ENCODE peak calls at places on chromosomes 12 and 14, in seven cellular contexts. N is GM12865; P is body of pancreas; Y is KG1; X is stimulated activated CD4-positive, alpha-beta T cell treated with anti-CD3 and anti-CD28 coated beads, Interleukin-4, amount 100 ng/mL, for 4 hours; S is amniotic stem cell; B is CD4-positive, CD25-positive, alpha-beta regulatory T cell. O is an unnamed sample.

GRCh38 chr12:64669270-64669842 is 59.1 kb downstream of the RASSF3 start:
- DNase-seq in N (peak; percentile 88), P (peak; percentile 45), Y (no peak), X (no peak), S (no peak), B (peak; percentile 46), O (peak; percentile 59)

GRCh38 chr12:21780786-21781185 is 6.3 kb upstream of the KCNJ8 start:
- DNase-seq in N (no peak), P (no peak), Y (no peak), X (no peak), S (no peak), B (no peak), O (no peak)

GRCh38 chr14:79044894-79045624 is 874.9 kb downstream of the NRXN3 start:
- DNase-seq in N (no peak), P (peak; percentile 17), Y (no peak), X (no peak), S (peak; percentile 4), B (no peak), O (no peak)

GRCh38 chr14:68824207-68824516 is 31.3 kb upstream of the ZFP36L1 start:
- DNase-seq in N (no peak), P (no peak), Y (no peak), X (no peak), S (no peak), B (no peak), O (no peak)

GRCh38 chr12:24444634-24445033 is 495.2 kb upstream of the SOX5 start:
- DNase-seq in N (no peak), P (no peak), Y (no peak), X (no peak), S (no peak), B (no peak), O (no peak)

GRCh38 chr12:3131129-3131528 is 54.0 kb downstream of the TSPAN9 start:
- DNase-seq in N (no peak), P (no peak), Y (no peak), X (no peak), S (no peak), B (no peak), O (no peak)

GRCh38 chr12:32002848-32003493 is 43.8 kb downstream of the RESF1 start:
- DNase-seq in N (no peak), P (no peak), Y (no peak), X (no peak), S (no peak), B (no peak), O (no peak)

GRCh38 chr14:55577229-55577628 is 2.8 kb upstream of the KTN1 start:
- DNase-seq in N (peak; percentile 22), P (no peak), Y (no peak), X (no peak), S (no peak), B (no peak), O (no peak)

GRCh38 chr12:26648584-26648983 is 184.4 kb downstream of the ITPR2 start:
- DNase-seq in N (no peak), P (no peak), Y (no peak), X (no peak), S (peak; percentile 79), B (no peak), O (no peak)

GRCh38 chr12:47080725-47081502 is 1.2 kb upstream of the AMIGO2 start:
- DNase-seq in N (no peak), P (peak; percentile 54), Y (no peak), X (peak; percentile 48), S (no peak), B (peak; percentile 33), O (peak; percentile 70)

GRCh38 chr12:53733051-53733812 is 6.0 kb upstream of the CALCOCO1 start:
- DNase-seq in N (no peak), P (no peak), Y (no peak), X (no peak), S (no peak), B (no peak), O (no peak)

GRCh38 chr14:105430535-105430934 is 10.9 kb downstream of the MTA1 start:
- DNase-seq in N (no peak), P (peak; percentile 49), Y (no peak), X (no peak), S (no peak), B (no peak), O (no peak)

GRCh38 chr12:88299567-88300101 is 157.5 kb downstream of the TMTC3 start:
- DNase-seq in N (peak; percentile 84), P (no peak), Y (no peak), X (no peak), S (peak; percentile 91), B (no peak), O (no peak)

GRCh38 chr12:111122458-111122878 is 202.1 kb upstream of the MYL2 start:
- DNase-seq in N (no peak), P (no peak), Y (no peak), X (no peak), S (no peak), B (no peak), O (no peak)

GRCh38 chr12:93174473-93174872 is 203.3 kb upstream of the NUDT4 start:
- DNase-seq in N (no peak), P (no peak), Y (no peak), X (no peak), S (no peak), B (no peak), O (no peak)

GRCh38 chr12:41967668-41968649 is 176.7 kb downstream of the GXYLT1 start:
- DNase-seq in N (no peak), P (peak; percentile 7), Y (no peak), X (no peak), S (no peak), B (no peak), O (no peak)

GRCh38 chr14:92924247-92924646 is 1.3 kb downstream of the CHGA start:
- DNase-seq in N (peak; percentile 49), P (no peak), Y (no peak), X (no peak), S (no peak), B (no peak), O (no peak)

GRCh38 chr14:29681308-29681707 is 246.3 kb downstream of the PRKD1 start:
- DNase-seq in N (no peak), P (no peak), Y (no peak), X (no peak), S (no peak), B (no peak), O (no peak)

GRCh38 chr14:100438271-100438670 is 115.1 kb downstream of the SLC25A47 start:
- DNase-seq in N (no peak), P (no peak), Y (no peak), X (no peak), S (no peak), B (no peak), O (no peak)

GRCh38 chr12:57610553-57611115 is 601 bp upstream of the ARHGEF25 start:
- DNase-seq in N (no peak), P (peak; percentile 27), Y (no peak), X (no peak), S (no peak), B (no peak), O (no peak)

GRCh38 chr12:4586500-4586899 is 24.5 kb downstream of the DYRK4 start:
- DNase-seq in N (no peak), P (no peak), Y (no peak), X (no peak), S (no peak), B (no peak), O (no peak)

GRCh38 chr14:102775855-102776760 is 1.1 kb upstream of the TRAF3 start:
- DNase-seq in N (peak; percentile 86), P (peak; percentile 11), Y (no peak), X (no peak), S (peak; percentile 16), B (no peak), O (peak; percentile 91)

GRCh38 chr12:119803391-119803791 is 73.7 kb downstream of the CIT start:
- DNase-seq in N (no peak), P (no peak), Y (no peak), X (no peak), S (peak; percentile 7), B (no peak), O (no peak)

GRCh38 chr14:39467889-39468524 is 35.8 kb upstream of the FBXO33 start:
- DNase-seq in N (peak; percentile 82), P (no peak), Y (no peak), X (no peak), S (no peak), B (no peak), O (peak; percentile 80)

GRCh38 chr14:104688505-104688754 is 988 bp upstream of the INF2 start:
- DNase-seq in N (no peak), P (no peak), Y (no peak), X (no peak), S (no peak), B (no peak), O (no peak)

O was measured in Karpas-422.